ENCODE peak calls at places on chromosomes 16 and 17, in seven cellular contexts. O is thoracic aorta, D is A549, H is IMR-90, W is pancreas, Z is upper lobe of right lung, E is GM23248. Y is an unnamed sample.

GRCh38 chr16:56743840-56744239 is 13.9 kb downstream of the NUP93 start:
- DNase-seq in H (peak; percentile 49), Z (no peak), E (peak; percentile 89), W (no peak), D (no peak), O (no peak), Y (no peak)

GRCh38 chr16:66309-67182 is 5.9 kb downstream of the RHBDF1 start:
- DNase-seq in H (no peak), D (no peak), E (no peak), W (no peak), O (no peak), Z (no peak), Y (no peak)

GRCh38 chr16:73020409-73020884 is 27.5 kb downstream of the ZFHX3 start:
- DNase-seq in E (peak; percentile 92), Z (peak; percentile 62), O (peak; percentile 65), D (peak; percentile 84), W (peak; percentile 94), H (peak; percentile 92), Y (no peak)

GRCh38 chr17:6257339-6257738 is 177.6 kb downstream of the AIPL1 start:
- DNase-seq in Z (no peak), H (peak; percentile 16), E (no peak), W (no peak), O (no peak), D (no peak), Y (no peak)

GRCh38 chr17:73068322-73069153 is 23.9 kb downstream of the SLC39A11 start:
- DNase-seq in E (peak; percentile 70), Z (no peak), H (peak; percentile 92), O (no peak), D (no peak), W (no peak), Y (no peak)

GRCh38 chr16:75385507-75386152 is 47.7 kb downstream of the CFDP1 start:
- DNase-seq in W (no peak), Z (no peak), O (no peak), E (peak; percentile 93), D (peak; percentile 21), H (peak; percentile 88), Y (no peak)

GRCh38 chr16:84036982-84037425 is 5.6 kb downstream of the SLC38A8 start:
- DNase-seq in D (no peak), E (no peak), H (no peak), Z (no peak), O (no peak), W (no peak), Y (no peak)

GRCh38 chr16:20257234-20257633 is 70.1 kb downstream of the GP2 start:
- DNase-seq in D (no peak), W (no peak), E (no peak), Z (no peak), O (no peak), H (no peak), Y (no peak)

GRCh38 chr16:30740364-30741251 is 7.6 kb upstream of the PHKG2 start:
- DNase-seq in E (peak; percentile 91), H (peak; percentile 55), W (peak; percentile 92), O (peak; percentile 55), Z (peak; percentile 93), D (peak; percentile 92), Y (peak; percentile 91)

GRCh38 chr16:303760-304505 is 21.0 kb downstream of the PDIA2 start:
- DNase-seq in H (no peak), E (peak; percentile 15), O (no peak), W (no peak), Z (no peak), D (no peak), Y (no peak)

GRCh38 chr16:87816507-87817100 is 50.8 kb upstream of the KLHDC4 start:
- DNase-seq in H (no peak), W (no peak), O (no peak), Z (no peak), E (no peak), D (no peak), Y (no peak)

GRCh38 chr17:10197721-10198508 is 491 bp downstream of the GAS7 start:
- DNase-seq in W (no peak), D (no peak), E (peak; percentile 54), H (no peak), O (no peak), Z (peak; percentile 70), Y (peak; percentile 57)

GRCh38 chr16:243348-243747 is 8.7 kb downstream of the FAM234A start:
- DNase-seq in H (no peak), O (no peak), D (no peak), Z (no peak), W (no peak), E (no peak), Y (no peak)

GRCh38 chr16:4324479-4324868 is 8.6 kb downstream of the GLIS2 start:
- DNase-seq in O (no peak), W (no peak), E (no peak), Z (no peak), H (no peak), D (no peak), Y (no peak)
- H3K4me1 ChIP-seq in O (peaks cover 99% of the 10 kb centered on the region), W (peaks cover 15% of the 10 kb centered on the region), E (peaks cover 8% of the 10 kb centered on the region), Z (peaks cover 75% of the 10 kb centered on the region), H (peaks cover 30% of the 10 kb centered on the region), D (peaks cover 90% of the 10 kb centered on the region), Y (peaks cover 94% of the 10 kb centered on the region)

DNA sequence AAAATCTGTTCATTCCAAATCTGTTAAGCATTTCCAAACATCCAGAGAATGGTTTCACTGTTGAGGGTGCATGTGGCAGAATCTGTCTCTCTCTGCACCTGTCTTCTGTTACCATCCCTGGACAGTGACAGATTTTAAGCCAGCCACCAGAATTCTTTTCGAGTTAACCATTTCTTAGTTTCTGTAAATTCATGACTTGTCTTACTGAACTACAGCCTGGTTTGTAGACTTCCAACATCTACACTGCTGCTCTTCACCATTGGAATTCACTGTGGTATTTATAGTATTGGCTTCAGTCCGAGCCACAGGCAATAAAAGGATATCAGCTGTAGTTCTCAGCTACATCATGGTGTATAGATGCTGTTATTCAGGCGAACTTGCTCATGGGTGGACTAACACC is 47.6 kb downstream of the GOSR1 start:
- DNase-seq in O (no peak), D (no peak), W (no peak), Z (no peak), H (peak; percentile 30), E (peak; percentile 44), Y (no peak)
- H3K4me3 ChIP-seq in O (no peak overlapping the region), D (no peak overlapping the region), W (no peak overlapping the region), Z (no peak overlapping the region), H (no peak overlapping the region), E (no peak overlapping the region), Y (no peak overlapping the region)

GRCh38 chr17:82870541-82870940 is 30.7 kb upstream of the ZNF750 start:
- DNase-seq in D (no peak), H (no peak), Z (no peak), E (no peak), O (no peak), W (no peak), Y (no peak)
- H3K4me1 ChIP-seq in D (no peaks in the 10 kb centered on the region), H (peaks cover 9% of the 10 kb centered on the region), Z (peaks cover 7% of the 10 kb centered on the region), E (peaks cover 8% of the 10 kb centered on the region), O (no peaks in the 10 kb centered on the region), W (no peaks in the 10 kb centered on the region), Y (peaks cover 7% of the 10 kb centered on the region)

GRCh38 chr16:89723279-89724250 is 2.2 kb downstream of the ZNF276 start:
- DNase-seq in W (no peak), D (no peak), H (peak; percentile 14), Z (no peak), E (peak; percentile 40), O (no peak), Y (no peak)
- H3K4me3 ChIP-seq in W (no peak overlapping the region), D (peak overlapping the region; percentile 94), H (no peak overlapping the region), Z (peak overlapping the region; percentile 82), E (peak overlapping the region; percentile 76), O (peak overlapping the region; percentile 96), Y (peak overlapping the region; percentile 90)

GRCh38 chr16:13856398-13856797 is 63.6 kb upstream of the ERCC4 start:
- DNase-seq in Z (no peak), E (no peak), O (no peak), H (no peak), W (no peak), D (no peak), Y (no peak)
- H3K4me1 ChIP-seq in Z (no peaks in the 10 kb centered on the region), E (no peaks in the 10 kb centered on the region), O (peaks cover 21% of the 10 kb centered on the region), H (no peaks in the 10 kb centered on the region), W (no peaks in the 10 kb centered on the region), D (no peaks in the 10 kb centered on the region), Y (no peaks in the 10 kb centered on the region)

Y was measured in lower lobe of right lung.